ENCODE peak calls at places on chromosomes 7 and 10, in six cellular contexts. F, K, D, T, R and C are unnamed samples. For H3K9me2, the result is how much of the 10 kb centered on the place peaks cover.

GRCh38 chr10:126927799-126928198 is 22.6 kb downstream of the DOCK1 start:
- DNase-seq in D (no peak), T (no peak), F (no peak), K (no peak), R (no peak), C (no peak)

GRCh38 chr10:73467210-73467609 is 28.6 kb downstream of the PPP3CB start:
- DNase-seq in T (no peak), D (no peak), F (no peak), R (no peak), K (peak), C (no peak)

GRCh38 chr10:114068054-114068707 is 24.5 kb downstream of the ADRB1 start:
- DNase-seq in D (no peak), T (no peak), F (no peak), K (peak), R (no peak), C (peak)

GRCh38 chr7:117871778-117872538 is 1.3 kb downstream of the CTTNBP2 start:
- DNase-seq in R (no peak), T (no peak), D (no peak), F (no peak), K (no peak), C (peak)

GRCh38 chr10:131061221-131061620 is 250.3 kb downstream of the TCERG1L start:
- DNase-seq in R (no peak), T (no peak), D (no peak), K (no peak), F (no peak), C (no peak)

GRCh38 chr10:46050956-46051355 is 4.9 kb upstream of the MSMB start:
- DNase-seq in R (no peak), T (no peak), F (no peak), D (no peak), K (no peak), C (peak)

GRCh38 chr10:68697106-68697505 is 23.9 kb upstream of the CCAR1 start:
- DNase-seq in R (no peak), D (no peak), K (no peak), T (no peak), F (no peak), C (no peak)

GRCh38 chr10:61971016-61971350 is 69.5 kb downstream of the ARID5B start:
- DNase-seq in R (no peak), K (no peak), F (no peak), T (no peak), D (no peak), C (peak)

GRCh38 chr7:50632561-50633413 is 67.6 kb upstream of the DDC start:
- DNase-seq in K (peak), T (peak), F (peak), R (peak), D (peak), C (peak)

GRCh38 chr10:32437334-32437733 is 8.6 kb upstream of the CCDC7 start:
- DNase-seq in K (no peak), T (no peak), F (no peak), R (no peak), D (peak), C (peak)

GRCh38 chr7:143288836-143289235 is 685 bp downstream of the CASP2 start:
- DNase-seq in T (no peak), D (no peak), R (peak), K (peak), F (peak), C (peak)

GRCh38 chr7:141389423-141389822 is 161.8 kb upstream of the AGK start:
- DNase-seq in F (no peak), R (no peak), D (no peak), K (no peak), T (no peak), C (no peak)

GRCh38 chr10:103921750-103922195 is 3.8 kb upstream of the STN1 start:
- DNase-seq in K (no peak), R (peak), T (peak), D (no peak), F (peak), C (peak)

GRCh38 chr10:25328361-25328760 is 153.6 kb downstream of the GPR158 start:
- DNase-seq in D (peak), R (no peak), K (no peak), F (no peak), T (no peak), C (no peak)

GRCh38 chr7:44261239-44261638 is 60.5 kb downstream of the YKT6 start:
- DNase-seq in D (no peak), R (no peak), F (peak), K (no peak), T (no peak), C (no peak)

GRCh38 chr10:125375210-125375609 is 214.8 kb upstream of the CTBP2 start:
- DNase-seq in F (no peak), D (peak), T (peak), R (no peak), K (no peak), C (no peak)

GRCh38 chr7:39504963-39505362 is 61.2 kb upstream of the YAE1 start:
- DNase-seq in D (peak), F (no peak), T (peak), K (no peak), R (no peak), C (peak)

GRCh38 chr10:52677087-52677486 is 95.5 kb downstream of the MBL2 start:
- DNase-seq in R (no peak), T (no peak), K (no peak), F (no peak), D (peak), C (peak)

GRCh38 chr10:76583711-76584161 is 1053.9 kb downstream of the KCNMA1 start:
- DNase-seq in F (no peak), R (no peak), D (peak), K (no peak), T (no peak), C (peak)

GRCh38 chr10:42933454-42934340 is 143.2 kb upstream of the RET start:
- DNase-seq in T (no peak), R (no peak), F (no peak), D (no peak), K (no peak), C (no peak)

GRCh38 chr10:43871004-43871439 is 222.3 kb upstream of the ZNF32 start:
- DNase-seq in R (no peak), K (no peak), T (no peak), D (no peak), F (no peak), C (no peak)

DNA sequence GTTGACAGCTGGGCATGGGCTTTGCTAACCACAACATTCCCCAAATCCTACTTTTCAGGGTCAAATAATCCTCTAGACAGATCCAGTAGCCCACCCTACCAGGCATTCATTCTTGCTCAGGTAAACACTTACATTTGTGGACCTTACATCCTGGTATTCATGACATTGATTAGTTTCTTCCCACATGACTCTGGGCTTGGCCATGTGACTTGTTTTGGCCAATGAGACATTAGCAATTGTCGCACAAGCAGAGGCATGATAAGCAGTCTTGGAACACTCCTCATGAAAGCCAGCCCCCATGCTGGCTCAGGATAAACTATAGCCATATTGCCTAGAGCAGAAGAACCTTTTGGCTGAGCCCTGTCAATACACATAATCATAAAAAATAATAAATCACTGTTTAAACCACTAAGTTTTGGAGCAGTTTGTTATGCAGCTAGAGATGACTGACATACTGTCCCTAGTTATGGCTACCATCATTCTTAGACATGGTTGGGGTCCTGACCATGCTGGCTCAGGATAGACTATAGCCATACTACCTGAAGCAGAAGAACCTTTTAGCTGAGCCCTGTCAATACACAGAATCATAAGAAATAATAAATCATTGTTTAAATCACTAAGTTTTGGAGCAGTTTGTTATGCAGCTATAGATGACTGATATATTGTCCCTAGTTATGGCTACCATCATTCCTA is 6.3 kb upstream of the COL13A1 start:
- DNase-seq in D (no peak), R (no peak), K (no peak), T (no peak), F (no peak), C (no peak)
- H3K9me2 ChIP-seq in D (under half), R (under half), K (under half), T (under half), F (under half), C (under half)

DNA sequence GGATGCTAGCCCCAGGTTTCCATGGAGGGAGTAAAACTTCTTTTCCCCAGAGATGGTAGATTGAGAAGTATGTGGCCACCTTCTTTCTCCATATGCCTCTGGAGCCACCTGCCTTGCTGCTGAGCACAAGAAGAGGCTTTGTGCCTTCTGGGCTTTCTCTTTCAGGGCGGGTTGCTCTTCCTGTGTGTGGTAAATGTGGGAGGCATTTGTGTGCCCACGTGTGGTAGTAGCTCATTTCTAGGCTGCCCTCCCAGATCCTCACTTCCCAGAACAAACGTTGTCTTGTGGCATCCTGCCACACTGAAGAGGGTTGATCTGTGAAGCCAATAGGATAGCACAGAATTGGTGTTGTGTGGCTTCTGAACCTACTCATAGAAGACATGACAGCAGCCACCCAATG is 342.0 kb upstream of the PODXL start:
- DNase-seq in D (peak), K (no peak), R (no peak), T (no peak), F (no peak), C (peak)
- H3K9me2 ChIP-seq in D (under half), K (under half), R (under half), T (under half), F (under half), C (under half)

DNA sequence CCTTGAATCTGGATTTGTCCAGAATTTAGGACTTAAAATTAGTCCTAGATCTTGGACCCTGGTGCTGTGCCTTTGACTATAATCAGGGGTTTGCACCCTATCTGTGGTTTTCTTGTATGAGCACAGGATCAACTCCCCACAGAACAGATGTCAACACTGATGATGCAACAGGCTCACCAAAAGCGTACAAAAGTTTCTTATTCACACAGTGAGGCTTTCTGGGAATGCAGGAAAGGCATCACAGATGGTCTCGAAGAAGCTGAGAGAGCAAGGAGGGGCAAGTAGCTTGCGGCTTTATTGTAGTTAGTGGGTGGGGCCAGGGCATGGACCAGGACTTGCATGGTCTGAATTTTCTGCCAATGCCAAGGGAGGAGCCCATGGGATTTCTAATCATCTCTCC is 46.2 kb downstream of the SEC61G start:
- DNase-seq in D (no peak), F (no peak), R (no peak), T (no peak), K (no peak), C (no peak)
- H3K9me2 ChIP-seq in D (under half), F (under half), R (under half), T (under half), K (under half), C (under half)

DNA sequence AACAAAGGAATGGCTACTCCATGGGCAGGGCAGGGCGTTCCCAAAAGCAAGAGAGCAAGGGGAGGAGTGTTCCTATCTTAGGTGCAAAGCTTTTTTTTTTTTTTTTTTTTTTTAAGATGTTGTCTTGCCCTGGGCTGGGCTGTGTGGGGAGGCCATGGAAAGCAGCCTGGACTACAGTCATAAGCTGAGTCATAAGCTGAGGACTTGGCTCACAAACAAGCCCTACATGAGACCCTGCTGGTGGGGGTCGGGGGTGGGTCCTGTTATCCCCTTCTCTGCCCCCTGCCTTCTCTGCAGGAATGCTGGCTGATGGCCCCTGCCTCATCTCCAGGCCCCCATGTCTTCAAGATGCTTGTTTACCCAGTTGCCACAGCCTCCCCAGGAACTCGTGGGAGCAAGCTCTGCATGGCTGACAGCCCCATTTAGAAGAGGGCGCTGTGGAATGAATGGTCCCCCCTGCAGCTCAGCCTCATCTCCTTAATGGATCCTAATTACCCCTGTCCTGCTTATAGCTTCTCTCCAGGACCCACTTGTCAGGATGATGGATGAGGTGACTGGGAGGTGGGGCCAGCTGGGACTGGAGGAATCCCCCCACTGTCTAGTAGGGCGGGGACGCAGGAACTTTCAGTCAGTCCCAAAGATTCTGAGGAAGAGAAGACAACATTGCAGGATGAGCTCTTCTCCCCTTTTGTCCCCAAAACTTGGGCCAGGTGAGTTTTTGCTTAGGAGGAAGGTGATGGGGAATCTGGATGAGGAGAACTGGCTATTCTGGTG is 340.8 kb upstream of the PODXL start:
- DNase-seq in F (no peak), T (peak), R (no peak), D (peak), K (no peak), C (peak)
- H3K9me2 ChIP-seq in F (under half), T (under half), R (under half), D (under half), K (under half), C (under half)

DNA sequence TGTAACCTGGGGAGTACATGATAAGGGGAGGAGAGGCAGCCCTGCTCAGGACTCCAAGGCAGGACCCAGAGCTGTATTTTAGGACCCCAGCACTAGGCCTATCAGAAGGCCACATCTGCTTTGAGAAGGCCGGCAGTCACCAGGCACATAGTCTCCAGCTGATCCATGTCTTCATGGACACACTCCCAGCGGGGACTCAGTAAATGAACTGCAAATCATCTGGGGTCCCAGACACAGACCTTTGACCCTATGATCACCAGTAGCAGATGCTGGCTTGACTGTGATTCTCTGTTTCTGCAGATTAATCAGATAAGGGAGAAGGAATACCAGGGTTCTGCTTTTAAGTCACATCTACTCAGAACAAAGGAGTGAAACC is 341.4 kb upstream of the PODXL start:
- DNase-seq in R (no peak), T (no peak), F (no peak), D (no peak), K (no peak), C (no peak)
- H3K9me2 ChIP-seq in R (under half), T (under half), F (under half), D (under half), K (under half), C (under half)

GRCh38 chr10:121579656-121580055 is 18.6 kb downstream of the FGFR2 start:
- DNase-seq in R (peak), D (peak), F (no peak), K (no peak), T (no peak), C (no peak)

GRCh38 chr10:121578298-121578697 is 19.9 kb downstream of the FGFR2 start:
- DNase-seq in T (no peak), K (no peak), F (no peak), D (no peak), R (no peak), C (no peak)

GRCh38 chr10:121580276-121581116 is 17.7 kb downstream of the FGFR2 start:
- DNase-seq in K (no peak), F (no peak), R (peak), D (peak), T (no peak), C (no peak)

GRCh38 chr10:121577568-121577967 is 20.7 kb downstream of the FGFR2 start:
- DNase-seq in D (no peak), F (no peak), K (no peak), T (no peak), R (no peak), C (no peak)

DNA sequence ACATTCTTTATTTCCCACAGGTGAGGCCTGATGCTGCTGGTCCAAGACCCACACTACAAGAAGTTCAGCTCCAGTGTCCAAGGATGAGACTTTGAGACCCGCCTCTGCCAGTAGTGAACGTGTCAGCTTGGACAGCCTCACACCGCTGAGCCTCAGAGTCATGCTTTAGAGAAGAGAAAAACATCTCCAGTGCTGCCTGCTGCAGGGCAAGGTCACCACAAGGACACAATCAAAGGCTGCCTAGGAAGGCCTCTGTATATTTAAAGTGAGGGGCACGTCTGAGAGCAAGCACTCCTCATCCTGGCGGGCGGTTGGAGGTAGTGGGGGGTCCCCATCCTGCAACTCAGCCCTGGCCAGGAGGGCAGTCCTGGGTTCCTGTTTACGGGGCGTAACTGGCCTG is 19.3 kb downstream of the FGFR2 start:
- DNase-seq in T (no peak), K (no peak), F (no peak), R (no peak), D (no peak), C (no peak)
- H3K9me2 ChIP-seq in T (under half), K (under half), F (under half), R (under half), D (under half), C (under half)

GRCh38 chr10:124149681-124150080 is 56.3 kb upstream of the CHST15 start:
- DNase-seq in R (no peak), T (no peak), K (peak), D (no peak), F (peak), C (no peak)
- H3K9me2 ChIP-seq in R (under half), T (under half), K (under half), D (under half), F (under half), C (under half)